ENCODE peak calls at places on chromosome 21, in seven cellular contexts. H, F, Y, B, R, Q and K are unnamed samples.

GRCh38 chr21:34592120-34592561 is 22.8 kb downstream of the RCAN1 start:
- DNase-seq in H (peak), F (no peak), Y (peak), B (no peak), R (no peak), Q (no peak), K (no peak)

GRCh38 chr21:41506526-41507520 is 1.1 kb downstream of the TMPRSS2 start:
- DNase-seq in H (no peak), F (no peak), Y (no peak), B (no peak), R (no peak), Q (no peak), K (no peak)

GRCh38 chr21:45494851-45495680 is 47.2 kb downstream of the SLC19A1 start:
- DNase-seq in H (peak), F (no peak), Y (no peak), B (no peak), R (no peak), Q (no peak), K (no peak)

GRCh38 chr21:17438642-17439041 is 74.2 kb upstream of the CXADR start:
- DNase-seq in H (no peak), F (no peak), Y (no peak), B (no peak), R (no peak), Q (no peak), K (no peak)

GRCh38 chr21:32828908-32829307 is 57.4 kb upstream of the PAXBP1 start:
- DNase-seq in H (no peak), F (no peak), Y (no peak), B (no peak), R (no peak), Q (no peak), K (no peak)

GRCh38 chr21:28865488-28866186 is 127.0 kb downstream of the LTN1 start:
- DNase-seq in H (no peak), F (no peak), Y (no peak), B (no peak), R (no peak), Q (no peak), K (no peak)

GRCh38 chr21:32299695-32300094 is 1.0 kb downstream of the MRAP start:
- DNase-seq in H (no peak), F (no peak), Y (no peak), B (no peak), R (no peak), Q (no peak), K (no peak)

GRCh38 chr21:14842641-14843040 is 222.2 kb downstream of the NRIP1 start:
- DNase-seq in H (no peak), F (no peak), Y (no peak), B (no peak), R (no peak), Q (no peak), K (no peak)

GRCh38 chr21:45937721-45938452 is 43.7 kb upstream of the COL6A1 start:
- DNase-seq in H (no peak), F (no peak), Y (no peak), B (no peak), R (no peak), Q (no peak), K (no peak)

GRCh38 chr21:46663754-46664153 is 28.3 kb downstream of the PRMT2 start:
- DNase-seq in H (no peak), F (no peak), Y (no peak), B (no peak), R (no peak), Q (no peak), K (no peak)

GRCh38 chr21:32382108-32382601 is 10.7 kb downstream of the URB1 start:
- DNase-seq in H (no peak), F (no peak), Y (peak), B (no peak), R (no peak), Q (peak), K (no peak)

GRCh38 chr21:29181799-29182470 is 51.5 kb downstream of the MAP3K7CL start:
- DNase-seq in H (no peak), F (peak), Y (peak), B (peak), R (no peak), Q (no peak), K (no peak)

GRCh38 chr21:45542667-45543370 is 579 bp upstream of the SLC19A1 start:
- DNase-seq in H (peak), F (no peak), Y (no peak), B (no peak), R (peak), Q (no peak), K (no peak)

GRCh38 chr21:44836666-44837471 is 19.0 kb upstream of the SUMO3 start:
- DNase-seq in H (no peak), F (peak), Y (peak), B (peak), R (no peak), Q (peak), K (no peak)

GRCh38 chr21:42460391-42461184 is 35.4 kb downstream of the RSPH1 start:
- DNase-seq in H (no peak), F (peak), Y (no peak), B (no peak), R (peak), Q (peak), K (peak)

GRCh38 chr21:24436236-24436635 is 1171.0 kb downstream of the MRPL39 start:
- DNase-seq in H (no peak), F (no peak), Y (no peak), B (no peak), R (no peak), Q (no peak), K (no peak)

GRCh38 chr21:42080788-42081083 is 9.6 kb downstream of the UMODL1 start:
- DNase-seq in H (no peak), F (no peak), Y (peak), B (no peak), R (no peak), Q (no peak), K (no peak)

GRCh38 chr21:33734326-33734725 is 92.0 kb downstream of the ITSN1 start:
- DNase-seq in H (no peak), F (no peak), Y (no peak), B (no peak), R (no peak), Q (no peak), K (no peak)

GRCh38 chr21:15943009-15943666 is 213.4 kb downstream of the USP25 start:
- DNase-seq in H (no peak), F (no peak), Y (no peak), B (no peak), R (no peak), Q (no peak), K (no peak)

GRCh38 chr21:38254970-38255369 is 1.8 kb upstream of the KCNJ15 start:
- DNase-seq in H (no peak), F (no peak), Y (no peak), B (no peak), R (no peak), Q (no peak), K (no peak)

GRCh38 chr21:42674351-42674940 is 21.0 kb downstream of the PDE9A start:
- DNase-seq in H (peak), F (no peak), Y (no peak), B (no peak), R (no peak), Q (peak), K (no peak)

GRCh38 chr21:38221594-38221993 is 35.2 kb upstream of the KCNJ15 start:
- DNase-seq in H (no peak), F (no peak), Y (no peak), B (no peak), R (no peak), Q (no peak), K (no peak)

GRCh38 chr21:37871121-37871862 is 45.0 kb downstream of the KCNJ6 start:
- DNase-seq in H (no peak), F (no peak), Y (peak), B (no peak), R (no peak), Q (no peak), K (no peak)

GRCh38 chr21:30269803-30270530 is 12.8 kb downstream of the KRTAP24-1 start:
- DNase-seq in H (no peak), F (no peak), Y (no peak), B (no peak), R (no peak), Q (no peak), K (no peak)

GRCh38 chr21:41536827-41537103 is 28.8 kb upstream of the TMPRSS2 start:
- DNase-seq in H (no peak), F (no peak), Y (no peak), B (no peak), R (no peak), Q (no peak), K (no peak)

GRCh38 chr21:46000182-46000730 is 18.7 kb downstream of the COL6A1 start:
- DNase-seq in H (no peak), F (no peak), Y (no peak), B (no peak), R (no peak), Q (no peak), K (no peak)

GRCh38 chr21:29258626-29259335 is 39.9 kb upstream of the BACH1 start:
- DNase-seq in H (no peak), F (peak), Y (peak), B (no peak), R (no peak), Q (no peak), K (no peak)

GRCh38 chr21:35563885-35564451 is 496.4 kb downstream of the SETD4 start:
- DNase-seq in H (peak), F (no peak), Y (peak), B (no peak), R (no peak), Q (peak), K (no peak)

GRCh38 chr21:17987328-17987727 is 168.2 kb upstream of the C21orf91 start:
- DNase-seq in H (no peak), F (no peak), Y (no peak), B (no peak), R (no peak), Q (no peak), K (no peak)

GRCh38 chr21:44445413-44445812 is 9.9 kb upstream of the LRRC3 start:
- DNase-seq in H (peak), F (no peak), Y (no peak), B (no peak), R (no peak), Q (no peak), K (no peak)

GRCh38 chr21:46116189-46116845 is 18.4 kb downstream of the COL6A2 start:
- DNase-seq in H (peak), F (no peak), Y (no peak), B (no peak), R (no peak), Q (no peak), K (no peak)

GRCh38 chr21:17045214-17045835 is 467.5 kb upstream of the CXADR start:
- DNase-seq in H (no peak), F (no peak), Y (peak), B (peak), R (no peak), Q (no peak), K (no peak)

GRCh38 chr21:37974081-37974480 is 57.8 kb upstream of the KCNJ6 start:
- DNase-seq in H (no peak), F (no peak), Y (no peak), B (no peak), R (no peak), Q (no peak), K (no peak)

GRCh38 chr21:42465008-42465878 is 30.8 kb downstream of the RSPH1 start:
- DNase-seq in H (no peak), F (peak), Y (no peak), B (no peak), R (no peak), Q (no peak), K (no peak)

GRCh38 chr21:29189358-29189757 is 58.9 kb downstream of the MAP3K7CL start:
- DNase-seq in H (no peak), F (peak), Y (no peak), B (no peak), R (no peak), Q (no peak), K (no peak)

GRCh38 chr21:35206141-35207125 is 157.3 kb upstream of the RUNX1 start:
- DNase-seq in H (no peak), F (no peak), Y (no peak), B (no peak), R (no peak), Q (peak), K (no peak)

GRCh38 chr21:35291034-35291433 is 241.9 kb upstream of the RUNX1 start:
- DNase-seq in H (no peak), F (no peak), Y (no peak), B (no peak), R (no peak), Q (no peak), K (no peak)

GRCh38 chr21:45552696-45553391 is 10.6 kb upstream of the SLC19A1 start:
- DNase-seq in H (peak), F (no peak), Y (no peak), B (no peak), R (no peak), Q (no peak), K (no peak)